ENCODE peak calls at places on chromosomes 3 and 15, in six cellular contexts. A, X, B, J, T and S are unnamed samples.

GRCh38 chr3:146222204-146223046 is 28.5 kb downstream of the PLSCR4 start:
- DNase-seq in A (no peak), X (no peak), B (no peak), T (peak), J (peak), S (no peak)

GRCh38 chr15:89654847-89655805 is at the start of gene KIF7:
- DNase-seq in X (no peak), J (peak), B (no peak), A (no peak), T (peak), S (no peak)

GRCh38 chr3:70815817-70816216 is 503.4 kb upstream of the MDFIC2 start:
- DNase-seq in X (no peak), B (no peak), T (no peak), A (no peak), J (no peak), S (no peak)

GRCh38 chr15:54582863-54583643 is 604.8 kb downstream of the UNC13C start:
- DNase-seq in T (no peak), A (no peak), X (no peak), J (no peak), B (no peak), S (no peak)

GRCh38 chr3:124887177-124887995 is at the start of gene ITGB5:
- DNase-seq in T (peak), X (peak), A (peak), B (peak), J (peak), S (no peak)

GRCh38 chr3:126081618-126082333 is 2.1 kb downstream of the SLC41A3 start:
- DNase-seq in A (no peak), T (peak), B (no peak), X (no peak), J (peak), S (no peak)

GRCh38 chr3:50095352-50095998 is 6.8 kb downstream of the RBM5 start:
- DNase-seq in B (no peak), J (no peak), X (no peak), T (peak), A (no peak), S (no peak)

GRCh38 chr15:76199106-76200082 is 111.9 kb downstream of the ETFA start:
- DNase-seq in J (no peak), B (peak), A (no peak), X (peak), T (peak), S (no peak)

GRCh38 chr3:183711516-183711915 is 13.9 kb downstream of the YEATS2 start:
- DNase-seq in X (no peak), J (no peak), T (no peak), A (no peak), B (no peak), S (no peak)

GRCh38 chr3:106281231-106281630 is 412.4 kb upstream of the CBLB start:
- DNase-seq in J (no peak), B (no peak), A (no peak), T (peak), X (no peak), S (no peak)

GRCh38 chr15:65772909-65773308 is 19.2 kb downstream of the DENND4A start:
- DNase-seq in J (no peak), A (no peak), X (no peak), T (no peak), B (no peak), S (no peak)

GRCh38 chr3:188788621-188789081 is 383.1 kb upstream of the TPRG1 start:
- DNase-seq in T (peak), B (no peak), J (no peak), A (no peak), X (no peak), S (peak)

GRCh38 chr15:93987068-93987467 is 244.3 kb upstream of the MCTP2 start:
- DNase-seq in B (no peak), A (no peak), X (no peak), J (no peak), T (no peak), S (no peak)

GRCh38 chr3:197463279-197463678 is 92.5 kb downstream of the BDH1 start:
- DNase-seq in J (no peak), T (peak), X (no peak), B (no peak), A (no peak), S (no peak)

GRCh38 chr3:56154297-56154696 is 314.0 kb downstream of the ERC2 start:
- DNase-seq in B (no peak), X (no peak), A (no peak), J (no peak), T (no peak), S (no peak)

GRCh38 chr3:136305879-136306278 is 55.7 kb downstream of the PCCB start:
- DNase-seq in X (no peak), B (no peak), J (no peak), T (peak), A (no peak), S (no peak)

GRCh38 chr3:11900844-11901243 is 54.2 kb upstream of the TAMM41 start:
- DNase-seq in B (no peak), J (no peak), T (no peak), X (no peak), A (no peak), S (no peak)

GRCh38 chr15:62931650-62932049 is 110.9 kb upstream of the TPM1 start:
- DNase-seq in X (no peak), B (no peak), J (no peak), T (no peak), A (no peak), S (no peak)

GRCh38 chr3:184337315-184337714 is at the start of gene FAM131A:
- DNase-seq in J (no peak), X (peak), B (no peak), A (peak), T (peak), S (no peak)

GRCh38 chr3:196085534-196085933 is 3.6 kb upstream of the TFRC start:
- DNase-seq in J (no peak), A (no peak), X (no peak), B (no peak), T (no peak), S (no peak)

DNA sequence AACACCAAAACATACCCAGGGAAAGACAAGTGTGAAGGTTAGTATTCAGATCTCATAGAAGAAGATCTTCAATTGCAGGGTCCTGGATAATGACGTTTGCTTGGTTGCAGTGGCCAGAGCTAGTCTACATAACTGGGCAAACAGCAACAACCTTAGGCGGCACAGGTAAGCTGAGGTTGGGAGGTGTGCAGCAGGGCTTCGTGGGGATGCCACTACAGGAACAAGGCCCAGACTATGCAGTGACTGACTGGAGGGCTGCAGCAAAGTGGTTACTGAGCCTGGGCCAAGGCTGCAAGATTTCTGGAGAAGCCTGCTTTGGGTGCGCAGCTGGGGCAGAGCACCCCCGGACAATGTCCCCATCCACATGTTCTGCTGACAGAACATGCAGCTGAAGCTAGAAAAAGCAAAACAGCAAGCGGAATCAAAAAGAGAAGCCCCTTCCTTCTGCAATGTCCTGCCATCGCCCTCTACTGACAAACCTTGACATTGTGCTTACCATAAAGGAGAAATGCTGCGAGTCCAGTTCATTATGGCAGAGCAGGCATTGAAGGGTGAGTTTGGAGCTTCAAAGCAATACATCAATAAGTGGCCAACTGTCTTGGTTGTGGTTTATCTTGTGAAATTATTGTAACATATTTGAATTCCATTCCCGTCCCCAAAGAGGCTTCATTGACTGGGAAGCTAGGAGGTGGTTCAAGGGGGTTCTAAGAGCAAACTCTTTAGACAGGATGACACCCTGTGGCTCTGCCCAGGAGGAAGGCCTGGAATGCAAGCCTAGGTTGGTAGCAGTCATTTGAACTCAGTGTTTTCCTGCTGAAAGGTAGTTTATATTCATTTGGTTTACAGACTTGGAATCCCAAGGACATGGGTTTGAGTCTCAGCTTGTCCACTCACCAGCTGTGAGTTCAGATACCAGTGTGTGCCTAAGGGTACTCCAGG is 217.0 kb downstream of the PDCD6IP start:
- DNase-seq in A (no peak), T (peak), B (no peak), X (no peak), J (peak), S (no peak)
- TF ChIP-seq CTCF in A (no peak), T (peak), B (no peak), X (no peak), J (no peak), S (no peak)

GRCh38 chr3:58237940-58238681 is 519 bp downstream of the ABHD6 start:
- DNase-seq in A (peak), T (peak), B (peak), J (peak), X (peak), S (peak)

GRCh38 chr3:58235970-58236369 is 1.6 kb upstream of the ABHD6 start:
- DNase-seq in J (no peak), T (no peak), A (no peak), B (no peak), X (no peak), S (no peak)

GRCh38 chr3:58238830-58239229 is 1.2 kb downstream of the ABHD6 start:
- DNase-seq in J (no peak), X (no peak), A (no peak), T (no peak), B (no peak), S (no peak)

GRCh38 chr3:58236527-58237237 is 910 bp upstream of the ABHD6 start:
- DNase-seq in A (peak), T (no peak), J (peak), X (no peak), B (no peak), S (no peak)

GRCh38 chr3:58237238-58237939 is at the start of gene ABHD6:
- DNase-seq in J (peak), X (peak), T (peak), A (peak), B (peak), S (peak)
- TF ChIP-seq CTCF in J (no peak), X (no peak), T (peak), A (no peak), B (peak), S (no peak)

DNA sequence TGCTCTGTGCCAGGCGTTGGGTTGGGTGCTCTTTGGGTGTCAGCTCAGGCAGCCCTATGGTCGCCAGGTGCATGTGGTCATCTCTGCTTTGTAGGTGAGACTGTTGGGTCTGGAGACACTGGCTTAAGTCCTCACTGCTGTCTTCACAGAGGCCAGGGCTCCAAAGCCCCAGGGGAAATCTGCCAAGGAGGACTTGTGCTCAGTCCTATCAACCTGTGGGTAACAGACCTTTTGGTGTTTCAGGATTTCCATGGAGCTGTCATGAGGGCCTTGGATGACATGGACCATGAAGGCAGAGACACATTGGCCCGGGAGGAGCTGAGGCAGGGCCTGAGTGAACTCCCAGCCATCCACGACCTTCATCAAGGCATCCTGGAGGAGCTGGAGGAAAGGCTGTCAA is 50.1 kb upstream of the NR2C2 start:
- DNase-seq in B (no peak), T (no peak), A (no peak), X (no peak), J (no peak), S (no peak)
- TF ChIP-seq CTCF in B (no peak), T (no peak), A (no peak), X (no peak), J (no peak), S (no peak)

DNA sequence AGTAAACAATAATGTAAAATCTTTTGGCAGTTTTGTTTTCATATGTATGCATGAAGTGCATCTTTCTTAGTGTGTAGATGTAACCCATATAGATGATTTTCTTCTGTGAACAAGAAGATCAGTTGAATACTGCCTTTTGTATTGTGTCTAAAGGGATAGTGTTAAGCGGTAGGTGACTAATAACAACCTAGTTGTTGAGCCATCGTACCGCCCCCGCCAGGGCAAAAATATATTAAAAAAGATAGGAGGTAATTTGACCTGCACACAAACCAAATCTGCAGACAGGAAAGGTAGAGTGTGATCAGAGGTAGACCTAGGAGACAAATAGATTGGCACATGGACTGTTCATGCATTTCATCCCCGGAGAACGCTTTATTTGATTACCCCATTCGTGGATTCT is 3.3 kb upstream of the GMNC start:
- DNase-seq in J (no peak), X (no peak), A (no peak), T (no peak), B (no peak), S (no peak)
- TF ChIP-seq CTCF in J (no peak), X (no peak), A (no peak), T (no peak), B (no peak), S (no peak)

DNA sequence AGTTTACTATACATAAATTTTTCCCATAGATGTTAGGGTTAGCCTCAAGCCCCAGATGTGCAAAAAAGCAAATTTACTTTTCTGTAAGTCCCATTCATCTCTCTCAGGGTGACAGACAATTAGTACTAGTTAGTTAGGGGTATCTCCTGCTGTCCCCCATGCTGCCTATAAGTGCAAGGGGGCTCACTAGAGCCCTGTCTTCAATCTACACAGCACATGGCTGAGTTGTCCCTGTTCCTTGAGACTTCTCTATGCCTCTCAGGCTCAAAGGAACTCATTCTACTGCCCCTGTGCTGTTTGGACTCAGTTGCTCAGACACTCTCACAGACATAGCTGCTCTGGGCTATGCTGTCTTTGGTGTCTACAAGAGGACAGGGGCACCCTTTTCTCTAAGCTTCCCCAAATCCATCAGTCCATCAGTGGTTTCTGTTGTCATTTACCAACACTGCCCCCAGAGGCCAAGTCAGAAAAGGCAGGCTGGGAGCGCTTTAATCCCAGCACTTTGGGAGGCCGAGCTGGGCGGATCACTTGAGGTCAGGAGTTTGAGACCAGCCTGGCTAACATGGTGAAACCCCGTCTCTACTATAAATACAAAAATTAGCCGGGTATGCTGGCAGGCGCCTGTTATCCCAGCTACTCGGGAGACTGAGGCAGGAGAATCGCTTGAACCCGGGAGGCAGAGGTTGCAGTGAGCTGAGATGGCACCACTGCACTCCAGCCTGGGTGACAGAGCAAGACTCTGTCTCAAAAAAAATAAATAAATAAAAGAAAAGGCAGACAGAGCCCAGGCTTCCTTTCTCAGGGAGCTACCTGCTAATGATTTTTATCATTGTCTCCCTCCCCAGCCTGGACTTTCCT is 31.4 kb upstream of the PRTG start:
- DNase-seq in T (peak), B (no peak), J (peak), X (no peak), A (no peak), S (peak)
- TF ChIP-seq CTCF in T (peak), B (peak), J (peak), X (peak), A (peak), S (peak)

GRCh38 chr3:16234281-16234680 is 30.5 kb downstream of the DPH3 start:
- DNase-seq in A (no peak), B (no peak), X (no peak), T (no peak), J (no peak), S (no peak)

GRCh38 chr3:16236030-16236639 is 28.6 kb downstream of the DPH3 start:
- DNase-seq in X (no peak), J (no peak), B (no peak), T (no peak), A (no peak), S (no peak)

GRCh38 chr3:16231983-16232382 is 32.8 kb downstream of the DPH3 start:
- DNase-seq in B (no peak), A (no peak), X (no peak), J (no peak), T (no peak), S (no peak)

GRCh38 chr3:16236856-16237393 is 27.8 kb downstream of the DPH3 start:
- DNase-seq in J (no peak), T (peak), X (no peak), A (no peak), B (no peak), S (no peak)

GRCh38 chr3:16233806-16234205 is 30.9 kb downstream of the DPH3 start:
- DNase-seq in X (no peak), A (no peak), B (no peak), T (no peak), J (no peak), S (no peak)
- TF ChIP-seq CTCF in X (no peak), A (no peak), B (no peak), T (no peak), J (no peak), S (no peak)

GRCh38 chr3:131532645-131533044 is 29.9 kb upstream of the MRPL3 start:
- DNase-seq in A (no peak), T (no peak), X (no peak), B (no peak), J (no peak), S (no peak)
- TF ChIP-seq CTCF in A (no peak), T (no peak), X (no peak), B (no peak), J (no peak), S (no peak)

DNA sequence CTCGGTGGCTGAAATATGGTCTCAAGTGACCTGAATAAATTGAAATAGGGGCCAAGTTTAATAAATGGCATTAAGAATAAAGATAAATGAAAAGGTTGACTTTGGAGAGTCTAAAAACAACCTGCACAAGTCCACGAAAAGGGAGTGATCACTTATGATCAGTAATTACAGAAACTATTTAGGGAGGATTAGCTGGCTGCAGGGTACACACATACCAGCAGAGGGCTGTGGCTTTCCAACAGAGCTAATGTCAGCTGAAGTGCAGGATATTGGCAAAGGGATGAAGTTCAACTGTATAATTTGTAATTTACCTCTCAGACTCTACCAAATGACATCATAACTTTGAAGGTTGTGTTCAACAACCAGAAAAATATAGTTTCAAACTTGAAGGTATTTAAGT is 86.8 kb downstream of the SYNPR start:
- DNase-seq in A (no peak), X (no peak), B (no peak), J (peak), T (no peak), S (no peak)
- TF ChIP-seq CTCF in A (no peak), X (no peak), B (peak), J (peak), T (peak), S (no peak)